ENCODE peak calls at places on chromosomes 2 and 18, in five cellular contexts. One of them, this sample, is unnamed. For H3F3A and H3K9me3, the result is how much of the 10 kb centered on the place peaks cover.

GRCh38 chr18:48904847-48905394 is 45.8 kb downstream of the SMAD7 start:
- DNase-seq in SK-N-SH: no peak
- DNase-seq in MM.1S: no peak
- DNase-seq in neural progenitor cell: no peak
- DNase-seq in PC-3: no peak
- DNase-seq in this sample: no peak

GRCh38 chr18:32301976-32302743 is 112.3 kb downstream of the MEP1B start:
- DNase-seq in PC-3: peak
- DNase-seq in SK-N-SH: peak
- DNase-seq in neural progenitor cell: no peak
- DNase-seq in MM.1S: peak
- DNase-seq in this sample: peak

GRCh38 chr2:239895116-239895515 is 130.0 kb downstream of the NDUFA10 start:
- DNase-seq in SK-N-SH: no peak
- DNase-seq in MM.1S: no peak
- DNase-seq in neural progenitor cell: no peak
- DNase-seq in PC-3: no peak
- DNase-seq in this sample: no peak

GRCh38 chr2:73105511-73105971 is 7.2 kb downstream of the RAB11FIP5 start:
- DNase-seq in MM.1S: no peak
- DNase-seq in neural progenitor cell: no peak
- DNase-seq in PC-3: peak
- DNase-seq in SK-N-SH: no peak
- DNase-seq in this sample: no peak

GRCh38 chr2:110852541-110853263 is 120.3 kb downstream of the ACOXL start:
- DNase-seq in SK-N-SH: no peak
- DNase-seq in MM.1S: no peak
- DNase-seq in PC-3: peak
- DNase-seq in neural progenitor cell: no peak
- DNase-seq in this sample: no peak

GRCh38 chr18:21218862-21219261 is 23.2 kb upstream of the GREB1L start:
- DNase-seq in MM.1S: no peak
- DNase-seq in neural progenitor cell: no peak
- DNase-seq in PC-3: no peak
- DNase-seq in SK-N-SH: no peak
- DNase-seq in this sample: no peak

GRCh38 chr2:28096421-28096820 is 205.9 kb downstream of the BABAM2 start:
- DNase-seq in neural progenitor cell: no peak
- DNase-seq in PC-3: peak
- DNase-seq in SK-N-SH: no peak
- DNase-seq in MM.1S: no peak
- DNase-seq in this sample: no peak

GRCh38 chr2:23546913-23547312 is 161.9 kb downstream of the KLHL29 start:
- DNase-seq in neural progenitor cell: no peak
- DNase-seq in PC-3: no peak
- DNase-seq in MM.1S: no peak
- DNase-seq in SK-N-SH: no peak
- DNase-seq in this sample: no peak

GRCh38 chr2:195009202-195009601 is 647.8 kb upstream of the SLC39A10 start:
- DNase-seq in SK-N-SH: no peak
- DNase-seq in neural progenitor cell: no peak
- DNase-seq in PC-3: peak
- DNase-seq in MM.1S: no peak
- DNase-seq in this sample: no peak

GRCh38 chr2:164514491-164514890 is 106.8 kb downstream of the GRB14 start:
- DNase-seq in MM.1S: no peak
- DNase-seq in neural progenitor cell: no peak
- DNase-seq in SK-N-SH: no peak
- DNase-seq in PC-3: peak
- DNase-seq in this sample: peak

GRCh38 chr2:28896906-28897305 is 2.4 kb downstream of the WDR43 start:
- DNase-seq in neural progenitor cell: no peak
- DNase-seq in SK-N-SH: no peak
- DNase-seq in PC-3: peak
- DNase-seq in MM.1S: no peak
- DNase-seq in this sample: peak

GRCh38 chr2:190812506-190813294 is 67.9 kb upstream of the GLS start:
- DNase-seq in PC-3: no peak
- DNase-seq in neural progenitor cell: no peak
- DNase-seq in MM.1S: no peak
- DNase-seq in SK-N-SH: no peak
- DNase-seq in this sample: no peak

GRCh38 chr2:43327119-43327518 is 100.7 kb upstream of the ZFP36L2 start:
- DNase-seq in neural progenitor cell: no peak
- DNase-seq in SK-N-SH: no peak
- DNase-seq in PC-3: no peak
- DNase-seq in MM.1S: no peak
- DNase-seq in this sample: no peak

GRCh38 chr2:207041753-207042152 is 102.4 kb downstream of the CPO start:
- DNase-seq in PC-3: no peak
- DNase-seq in MM.1S: no peak
- DNase-seq in SK-N-SH: no peak
- DNase-seq in neural progenitor cell: no peak
- DNase-seq in this sample: no peak

GRCh38 chr2:70982971-70983370 is 4.5 kb downstream of the ANKRD53 start:
- DNase-seq in PC-3: no peak
- DNase-seq in MM.1S: no peak
- DNase-seq in neural progenitor cell: no peak
- DNase-seq in SK-N-SH: no peak
- DNase-seq in this sample: no peak

GRCh38 chr2:124520953-124521352 is 495.9 kb downstream of the CNTNAP5 start:
- DNase-seq in neural progenitor cell: peak
- DNase-seq in SK-N-SH: no peak
- DNase-seq in PC-3: no peak
- DNase-seq in MM.1S: no peak
- DNase-seq in this sample: no peak
- H3F3A ChIP-seq in neural progenitor cell: under half
- H3F3A ChIP-seq in SK-N-SH: under half
- H3F3A ChIP-seq in PC-3: under half
- H3F3A ChIP-seq in MM.1S: under half
- H3F3A ChIP-seq in this sample: under half

DNA sequence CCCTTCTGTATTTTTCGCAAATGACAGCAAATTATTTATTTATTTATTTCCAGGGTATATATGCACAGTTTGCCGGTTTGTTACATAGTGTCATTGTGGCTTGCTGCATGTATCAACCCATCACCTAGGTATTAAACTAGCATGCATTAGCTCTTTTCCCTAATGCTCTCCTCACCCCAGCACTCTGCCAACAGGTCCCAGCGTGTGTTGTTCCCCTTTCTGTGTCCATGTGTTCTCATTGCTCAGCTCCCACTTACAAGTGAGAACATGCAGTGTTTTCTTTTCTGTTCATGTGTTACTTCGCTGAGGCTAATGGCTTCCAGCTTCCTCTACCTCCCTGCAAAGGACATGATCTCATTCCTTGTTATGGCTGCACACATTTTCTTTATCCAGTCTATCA is 592.3 kb downstream of the TRIB2 start:
- DNase-seq in SK-N-SH: no peak
- DNase-seq in PC-3: no peak
- DNase-seq in MM.1S: no peak
- DNase-seq in neural progenitor cell: no peak
- DNase-seq in this sample: no peak
- H3K9me3 ChIP-seq in SK-N-SH: under half
- H3K9me3 ChIP-seq in PC-3: under half
- H3K9me3 ChIP-seq in MM.1S: under half
- H3K9me3 ChIP-seq in neural progenitor cell: under half
- H3K9me3 ChIP-seq in this sample: under half

GRCh38 chr2:46098606-46099005 is 198.6 kb upstream of the EPAS1 start:
- DNase-seq in SK-N-SH: no peak
- DNase-seq in neural progenitor cell: no peak
- DNase-seq in MM.1S: no peak
- DNase-seq in PC-3: peak
- DNase-seq in this sample: peak

GRCh38 chr2:46097714-46098480 is 199.3 kb upstream of the EPAS1 start:
- DNase-seq in PC-3: peak
- DNase-seq in SK-N-SH: no peak
- DNase-seq in MM.1S: no peak
- DNase-seq in neural progenitor cell: no peak
- DNase-seq in this sample: peak

GRCh38 chr2:46094689-46095088 is 202.5 kb upstream of the EPAS1 start:
- DNase-seq in neural progenitor cell: no peak
- DNase-seq in MM.1S: no peak
- DNase-seq in PC-3: no peak
- DNase-seq in SK-N-SH: no peak
- DNase-seq in this sample: no peak

GRCh38 chr2:46095821-46096220 is 201.4 kb upstream of the EPAS1 start:
- DNase-seq in SK-N-SH: no peak
- DNase-seq in neural progenitor cell: no peak
- DNase-seq in MM.1S: no peak
- DNase-seq in PC-3: no peak
- DNase-seq in this sample: no peak

DNA sequence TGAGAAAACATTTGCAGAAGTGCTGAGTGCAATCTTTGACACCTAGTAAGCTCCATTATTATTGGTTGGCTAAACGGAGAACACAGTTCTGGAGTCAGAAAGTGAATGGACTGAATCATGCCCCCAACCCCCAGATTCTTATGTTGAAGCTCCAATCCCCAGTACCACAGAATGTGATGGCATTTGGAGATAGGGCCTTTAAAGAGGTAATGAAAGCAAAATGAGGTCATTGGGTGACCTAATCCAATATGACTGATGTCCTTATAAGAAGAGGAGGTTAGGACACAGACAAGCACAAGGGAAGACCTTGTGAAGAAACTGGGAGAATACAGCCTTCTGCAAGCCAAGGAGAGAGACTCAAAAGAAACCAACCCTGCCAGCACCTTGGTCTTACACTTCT is 200.9 kb upstream of the EPAS1 start:
- DNase-seq in MM.1S: no peak
- DNase-seq in PC-3: no peak
- DNase-seq in SK-N-SH: no peak
- DNase-seq in neural progenitor cell: no peak
- DNase-seq in this sample: no peak
- H3F3A ChIP-seq in MM.1S: under half
- H3F3A ChIP-seq in PC-3: under half
- H3F3A ChIP-seq in SK-N-SH: under half
- H3F3A ChIP-seq in neural progenitor cell: under half
- H3F3A ChIP-seq in this sample: under half

GRCh38 chr2:132462242-132462641 is 45.6 kb downstream of the GPR39 start:
- DNase-seq in MM.1S: no peak
- DNase-seq in SK-N-SH: no peak
- DNase-seq in PC-3: no peak
- DNase-seq in neural progenitor cell: no peak
- DNase-seq in this sample: no peak
- H3K9me3 ChIP-seq in MM.1S: under half
- H3K9me3 ChIP-seq in SK-N-SH: under half
- H3K9me3 ChIP-seq in PC-3: under half
- H3K9me3 ChIP-seq in neural progenitor cell: under half
- H3K9me3 ChIP-seq in this sample: under half

GRCh38 chr2:237316339-237316738 is 97.6 kb downstream of the COL6A3 start:
- DNase-seq in PC-3: no peak
- DNase-seq in SK-N-SH: no peak
- DNase-seq in MM.1S: no peak
- DNase-seq in neural progenitor cell: no peak
- DNase-seq in this sample: no peak
- H3F3A ChIP-seq in PC-3: under half
- H3F3A ChIP-seq in SK-N-SH: under half
- H3F3A ChIP-seq in MM.1S: under half
- H3F3A ChIP-seq in neural progenitor cell: under half
- H3F3A ChIP-seq in this sample: under half

DNA sequence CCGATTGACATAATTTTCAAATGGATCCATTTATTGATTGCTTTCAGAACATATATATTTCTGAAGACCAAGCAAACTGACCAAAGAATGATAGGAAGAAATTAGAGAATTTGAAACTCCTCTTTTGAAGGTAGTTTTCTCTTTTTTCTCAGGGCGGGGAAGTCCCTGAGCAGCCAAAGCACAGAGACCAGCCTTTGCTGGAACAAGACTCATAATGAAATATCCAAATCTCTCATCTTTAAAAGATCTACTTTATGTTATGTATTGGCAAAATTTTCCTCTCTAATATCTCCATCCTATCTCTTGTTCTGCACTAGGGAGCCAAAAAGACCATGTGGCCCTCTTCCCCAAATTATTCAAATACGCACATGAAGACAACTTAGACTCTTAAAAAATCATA is 379.0 kb upstream of the TCF4 start:
- DNase-seq in SK-N-SH: no peak
- DNase-seq in MM.1S: no peak
- DNase-seq in neural progenitor cell: no peak
- DNase-seq in PC-3: no peak
- DNase-seq in this sample: no peak
- H3K9me3 ChIP-seq in SK-N-SH: under half
- H3K9me3 ChIP-seq in MM.1S: under half
- H3K9me3 ChIP-seq in neural progenitor cell: under half
- H3K9me3 ChIP-seq in PC-3: under half
- H3K9me3 ChIP-seq in this sample: under half

GRCh38 chr2:9982891-9983290 is 31.4 kb downstream of the GRHL1 start:
- DNase-seq in PC-3: no peak
- DNase-seq in neural progenitor cell: no peak
- DNase-seq in MM.1S: no peak
- DNase-seq in SK-N-SH: no peak
- DNase-seq in this sample: no peak

GRCh38 chr2:9980520-9980919 is 29.0 kb downstream of the GRHL1 start:
- DNase-seq in PC-3: no peak
- DNase-seq in neural progenitor cell: no peak
- DNase-seq in SK-N-SH: no peak
- DNase-seq in MM.1S: no peak
- DNase-seq in this sample: no peak

GRCh38 chr2:9982248-9982647 is 30.8 kb downstream of the GRHL1 start:
- DNase-seq in PC-3: no peak
- DNase-seq in MM.1S: no peak
- DNase-seq in SK-N-SH: no peak
- DNase-seq in neural progenitor cell: no peak
- DNase-seq in this sample: no peak

GRCh38 chr2:9981646-9982045 is 30.2 kb downstream of the GRHL1 start:
- DNase-seq in MM.1S: no peak
- DNase-seq in SK-N-SH: no peak
- DNase-seq in PC-3: no peak
- DNase-seq in neural progenitor cell: no peak
- DNase-seq in this sample: no peak

GRCh38 chr2:9979977-9980376 is 28.5 kb downstream of the GRHL1 start:
- DNase-seq in SK-N-SH: no peak
- DNase-seq in PC-3: no peak
- DNase-seq in MM.1S: no peak
- DNase-seq in neural progenitor cell: no peak
- DNase-seq in this sample: no peak
- H3F3A ChIP-seq in SK-N-SH: under half
- H3F3A ChIP-seq in PC-3: under half
- H3F3A ChIP-seq in MM.1S: under half
- H3F3A ChIP-seq in neural progenitor cell: under half
- H3F3A ChIP-seq in this sample: under half

This sample was measured in PC-9.